ENCODE peak calls at places on chromosomes 1 and 21, in five cellular contexts. One of them, this sample, is unnamed.

GRCh38 chr21:46509760-46510159 is 51.1 kb downstream of the DIP2A start:
- DNase-seq in fibroblast of villous mesenchyme: peak; percentile 11
- DNase-seq in left ventricle myocardium inferior: no peak
- DNase-seq in foreskin fibroblast: peak; percentile 50
- DNase-seq in choroid plexus epithelial cell: no peak
- DNase-seq in this sample: peak; percentile 80

GRCh38 chr1:205416326-205416725 is 5.5 kb downstream of the LEMD1 start:
- DNase-seq in foreskin fibroblast: no peak
- DNase-seq in fibroblast of villous mesenchyme: no peak
- DNase-seq in left ventricle myocardium inferior: no peak
- DNase-seq in choroid plexus epithelial cell: no peak
- DNase-seq in this sample: no peak

GRCh38 chr1:93496520-93496919 is 48.6 kb downstream of the FNBP1L start:
- DNase-seq in left ventricle myocardium inferior: no peak
- DNase-seq in fibroblast of villous mesenchyme: no peak
- DNase-seq in foreskin fibroblast: no peak
- DNase-seq in choroid plexus epithelial cell: no peak
- DNase-seq in this sample: no peak

GRCh38 chr1:110050602-110051261 is 16.3 kb downstream of the STRIP1 start:
- DNase-seq in choroid plexus epithelial cell: no peak
- DNase-seq in left ventricle myocardium inferior: no peak
- DNase-seq in fibroblast of villous mesenchyme: no peak
- DNase-seq in foreskin fibroblast: no peak
- DNase-seq in this sample: peak; percentile 29

GRCh38 chr1:244599937-244600350 is 53.0 kb upstream of the DESI2 start:
- DNase-seq in fibroblast of villous mesenchyme: peak; percentile 96
- DNase-seq in foreskin fibroblast: peak; percentile 86
- DNase-seq in choroid plexus epithelial cell: peak; percentile 98
- DNase-seq in left ventricle myocardium inferior: no peak
- DNase-seq in this sample: peak; percentile 98

GRCh38 chr1:168485048-168485447 is 58.7 kb downstream of the XCL2 start:
- DNase-seq in left ventricle myocardium inferior: no peak
- DNase-seq in foreskin fibroblast: no peak
- DNase-seq in choroid plexus epithelial cell: peak; percentile 43
- DNase-seq in fibroblast of villous mesenchyme: no peak
- DNase-seq in this sample: peak; percentile 68

GRCh38 chr1:61743432-61743705 is 1.1 kb downstream of the PATJ start:
- DNase-seq in fibroblast of villous mesenchyme: no peak
- DNase-seq in foreskin fibroblast: no peak
- DNase-seq in left ventricle myocardium inferior: no peak
- DNase-seq in choroid plexus epithelial cell: peak; percentile 1
- DNase-seq in this sample: no peak

GRCh38 chr1:219460561-219461511 is 152.1 kb downstream of the ZC3H11B start:
- DNase-seq in fibroblast of villous mesenchyme: peak; percentile 69
- DNase-seq in foreskin fibroblast: peak; percentile 37
- DNase-seq in left ventricle myocardium inferior: no peak
- DNase-seq in choroid plexus epithelial cell: peak; percentile 14
- DNase-seq in this sample: peak; percentile 84

GRCh38 chr1:26360807-26361604 is 7.1 kb upstream of the CRYBG2 start:
- DNase-seq in choroid plexus epithelial cell: no peak
- DNase-seq in fibroblast of villous mesenchyme: no peak
- DNase-seq in left ventricle myocardium inferior: no peak
- DNase-seq in foreskin fibroblast: no peak
- DNase-seq in this sample: no peak

GRCh38 chr1:18009061-18009728 is 98.4 kb upstream of the IGSF21 start:
- DNase-seq in choroid plexus epithelial cell: no peak
- DNase-seq in left ventricle myocardium inferior: no peak
- DNase-seq in fibroblast of villous mesenchyme: no peak
- DNase-seq in foreskin fibroblast: no peak
- DNase-seq in this sample: no peak

GRCh38 chr1:234836045-234836681 is 226.2 kb upstream of the IRF2BP2 start:
- DNase-seq in foreskin fibroblast: no peak
- DNase-seq in choroid plexus epithelial cell: no peak
- DNase-seq in left ventricle myocardium inferior: no peak
- DNase-seq in fibroblast of villous mesenchyme: no peak
- DNase-seq in this sample: no peak

GRCh38 chr1:223716302-223716862 is 4.0 kb downstream of the CAPN2 start:
- DNase-seq in foreskin fibroblast: no peak
- DNase-seq in choroid plexus epithelial cell: no peak
- DNase-seq in left ventricle myocardium inferior: no peak
- DNase-seq in fibroblast of villous mesenchyme: peak; percentile 74
- DNase-seq in this sample: no peak

GRCh38 chr1:235724716-235725115 is 75.1 kb upstream of the GNG4 start:
- DNase-seq in choroid plexus epithelial cell: no peak
- DNase-seq in foreskin fibroblast: no peak
- DNase-seq in left ventricle myocardium inferior: no peak
- DNase-seq in fibroblast of villous mesenchyme: no peak
- DNase-seq in this sample: no peak

GRCh38 chr1:20199410-20199809 is 13.1 kb upstream of the PLA2G2C start:
- DNase-seq in foreskin fibroblast: no peak
- DNase-seq in choroid plexus epithelial cell: no peak
- DNase-seq in left ventricle myocardium inferior: no peak
- DNase-seq in fibroblast of villous mesenchyme: no peak
- DNase-seq in this sample: no peak

GRCh38 chr1:47438321-47439150 is 692 bp downstream of the FOXD2 start:
- DNase-seq in left ventricle myocardium inferior: peak; percentile 26
- DNase-seq in choroid plexus epithelial cell: peak; percentile 54
- DNase-seq in foreskin fibroblast: no peak
- DNase-seq in fibroblast of villous mesenchyme: no peak
- DNase-seq in this sample: no peak

GRCh38 chr1:39167632-39168209 is 36.8 kb upstream of the MACF1 start:
- DNase-seq in choroid plexus epithelial cell: peak; percentile 91
- DNase-seq in foreskin fibroblast: no peak
- DNase-seq in fibroblast of villous mesenchyme: peak; percentile 81
- DNase-seq in left ventricle myocardium inferior: no peak
- DNase-seq in this sample: peak; percentile 53

GRCh38 chr1:238582816-238583215 is 692.1 kb upstream of the ZP4 start:
- DNase-seq in foreskin fibroblast: no peak
- DNase-seq in left ventricle myocardium inferior: no peak
- DNase-seq in fibroblast of villous mesenchyme: no peak
- DNase-seq in choroid plexus epithelial cell: no peak
- DNase-seq in this sample: no peak

GRCh38 chr1:19758227-19758830 is 41.4 kb downstream of the TMCO4 start:
- DNase-seq in fibroblast of villous mesenchyme: peak; percentile 69
- DNase-seq in left ventricle myocardium inferior: no peak
- DNase-seq in choroid plexus epithelial cell: peak; percentile 72
- DNase-seq in foreskin fibroblast: peak; percentile 85
- DNase-seq in this sample: peak; percentile 82

DNA sequence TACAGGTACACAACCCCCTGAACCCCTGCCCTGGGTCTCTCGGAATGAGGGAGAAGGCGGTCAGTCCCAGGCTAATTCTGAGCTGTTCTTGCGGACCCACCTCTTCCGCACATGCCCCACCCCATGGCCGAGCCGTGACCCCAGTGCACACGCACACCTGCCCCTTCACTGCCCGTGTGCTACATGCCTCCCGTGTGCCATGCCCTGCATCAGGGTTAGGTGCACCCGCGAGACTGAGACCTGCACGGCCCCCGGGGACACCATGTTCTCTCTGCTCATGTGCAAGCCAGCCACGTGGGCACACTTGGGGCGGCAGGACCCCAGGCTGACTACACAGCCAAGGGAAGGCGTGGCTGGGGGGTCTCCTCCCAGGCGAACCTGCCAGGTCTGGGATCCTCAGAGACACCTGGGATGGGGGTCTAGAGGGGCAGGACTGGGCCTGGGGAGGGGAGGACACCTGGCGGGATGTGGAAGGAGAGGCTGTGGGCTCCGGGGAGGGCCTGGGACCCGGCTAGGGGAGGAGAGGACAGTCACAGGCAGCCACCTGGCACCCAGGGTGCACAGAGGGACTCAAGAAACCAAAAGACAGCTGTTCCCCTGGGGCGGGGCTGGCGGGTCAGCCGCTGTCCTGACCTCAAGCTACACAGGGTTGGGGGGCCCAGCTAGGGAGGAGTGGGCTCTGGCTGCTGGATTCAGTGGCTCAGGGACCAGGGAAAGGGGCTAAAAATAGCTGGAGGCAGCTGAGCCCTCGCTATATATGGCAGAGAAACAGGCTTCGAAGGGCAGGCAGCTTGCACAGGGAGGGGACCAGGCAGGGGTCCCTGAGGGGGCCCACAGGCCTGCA is 133.4 kb downstream of the CASZ1 start:
- DNase-seq in foreskin fibroblast: no peak
- DNase-seq in left ventricle myocardium inferior: no peak
- DNase-seq in fibroblast of villous mesenchyme: no peak
- DNase-seq in choroid plexus epithelial cell: no peak
- DNase-seq in this sample: no peak
- H3K4me3 ChIP-seq in foreskin fibroblast: no peak overlapping the region
- H3K4me3 ChIP-seq in left ventricle myocardium inferior: peak overlapping the region; percentile 30
- H3K4me3 ChIP-seq in fibroblast of villous mesenchyme: no peak overlapping the region
- H3K4me3 ChIP-seq in choroid plexus epithelial cell: no peak overlapping the region
- H3K4me3 ChIP-seq in this sample: no peak overlapping the region

DNA sequence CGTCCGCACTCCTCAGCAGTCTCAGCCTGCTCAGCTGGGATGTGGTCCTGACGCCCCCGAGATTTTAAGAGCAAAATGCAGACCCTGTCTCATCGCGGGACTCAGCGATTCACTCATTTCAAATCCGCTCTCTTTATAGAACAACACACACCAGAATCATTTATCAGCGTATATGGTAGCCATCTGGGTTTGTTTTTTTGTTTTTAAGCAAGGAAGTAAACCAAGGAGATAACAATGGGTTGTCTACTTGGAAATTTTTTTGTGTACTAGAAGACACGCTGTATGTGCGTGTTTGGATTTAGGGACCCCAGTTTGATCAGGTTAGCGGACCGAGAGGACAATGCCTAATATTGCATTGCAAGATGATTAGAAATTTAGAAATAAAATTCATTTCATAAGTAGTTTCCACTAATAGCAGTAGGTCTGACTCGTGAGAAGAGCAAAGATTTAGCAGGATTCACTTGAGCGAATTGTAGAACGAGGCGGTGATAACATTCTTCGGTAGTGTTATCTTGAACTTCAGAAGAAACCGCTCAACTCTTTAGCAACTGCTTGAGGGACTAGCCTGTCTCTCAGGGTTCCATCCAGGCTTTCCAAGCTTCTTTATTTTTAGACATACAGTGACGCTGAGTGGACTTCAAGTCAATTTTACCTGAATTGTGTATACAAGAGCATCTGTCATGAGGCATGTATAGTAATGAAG is 1.3 kb downstream of the GABPA start:
- DNase-seq in choroid plexus epithelial cell: peak; percentile 56
- DNase-seq in fibroblast of villous mesenchyme: peak; percentile 48
- DNase-seq in left ventricle myocardium inferior: no peak
- DNase-seq in foreskin fibroblast: peak; percentile 3
- DNase-seq in this sample: peak; percentile 33
- H3K4me3 ChIP-seq in choroid plexus epithelial cell: peak overlapping the region; percentile 90
- H3K4me3 ChIP-seq in fibroblast of villous mesenchyme: peak overlapping the region; percentile 91
- H3K4me3 ChIP-seq in left ventricle myocardium inferior: peak overlapping the region; percentile 92
- H3K4me3 ChIP-seq in foreskin fibroblast: peak overlapping the region; percentile 99
- H3K4me3 ChIP-seq in this sample: peak overlapping the region; percentile 94

DNA sequence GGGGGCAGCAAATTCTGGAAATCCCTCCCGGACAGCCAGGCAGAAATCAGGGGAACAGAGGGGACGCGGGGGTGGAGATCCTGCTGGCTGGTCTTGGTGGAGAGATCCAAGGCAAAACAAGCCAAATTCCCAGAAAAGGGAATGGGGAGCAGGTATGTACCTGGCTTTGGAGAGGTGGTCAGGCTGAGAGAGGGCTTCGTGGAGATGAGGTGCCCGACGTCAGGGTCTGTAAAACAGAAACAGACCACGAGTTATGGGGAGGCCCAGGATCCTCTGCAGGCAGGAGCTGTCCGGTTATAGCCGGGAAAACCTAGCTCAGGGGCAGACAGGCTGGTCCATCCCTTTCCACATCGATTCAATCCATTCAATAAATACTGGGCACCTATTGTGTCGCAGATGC is 4.4 kb downstream of the CLEC20A start:
- DNase-seq in fibroblast of villous mesenchyme: no peak
- DNase-seq in choroid plexus epithelial cell: no peak
- DNase-seq in left ventricle myocardium inferior: no peak
- DNase-seq in foreskin fibroblast: no peak
- DNase-seq in this sample: no peak
- H3K4me3 ChIP-seq in fibroblast of villous mesenchyme: no peak overlapping the region
- H3K4me3 ChIP-seq in choroid plexus epithelial cell: no peak overlapping the region
- H3K4me3 ChIP-seq in left ventricle myocardium inferior: no peak overlapping the region
- H3K4me3 ChIP-seq in foreskin fibroblast: no peak overlapping the region
- H3K4me3 ChIP-seq in this sample: no peak overlapping the region

GRCh38 chr1:155009221-155009711 is 6.7 kb downstream of the ZBTB7B start:
- DNase-seq in choroid plexus epithelial cell: no peak
- DNase-seq in fibroblast of villous mesenchyme: no peak
- DNase-seq in foreskin fibroblast: no peak
- DNase-seq in left ventricle myocardium inferior: no peak
- DNase-seq in this sample: no peak

GRCh38 chr1:155008015-155008941 is 5.7 kb downstream of the ZBTB7B start:
- DNase-seq in foreskin fibroblast: no peak
- DNase-seq in choroid plexus epithelial cell: no peak
- DNase-seq in fibroblast of villous mesenchyme: no peak
- DNase-seq in left ventricle myocardium inferior: peak; percentile 49
- DNase-seq in this sample: no peak

GRCh38 chr1:155010211-155010918 is 7.8 kb downstream of the ZBTB7B start:
- DNase-seq in fibroblast of villous mesenchyme: no peak
- DNase-seq in choroid plexus epithelial cell: no peak
- DNase-seq in foreskin fibroblast: no peak
- DNase-seq in left ventricle myocardium inferior: no peak
- DNase-seq in this sample: no peak

GRCh38 chr1:155011004-155011416 is 8.4 kb downstream of the ZBTB7B start:
- DNase-seq in foreskin fibroblast: no peak
- DNase-seq in left ventricle myocardium inferior: no peak
- DNase-seq in choroid plexus epithelial cell: no peak
- DNase-seq in fibroblast of villous mesenchyme: no peak
- DNase-seq in this sample: no peak

DNA sequence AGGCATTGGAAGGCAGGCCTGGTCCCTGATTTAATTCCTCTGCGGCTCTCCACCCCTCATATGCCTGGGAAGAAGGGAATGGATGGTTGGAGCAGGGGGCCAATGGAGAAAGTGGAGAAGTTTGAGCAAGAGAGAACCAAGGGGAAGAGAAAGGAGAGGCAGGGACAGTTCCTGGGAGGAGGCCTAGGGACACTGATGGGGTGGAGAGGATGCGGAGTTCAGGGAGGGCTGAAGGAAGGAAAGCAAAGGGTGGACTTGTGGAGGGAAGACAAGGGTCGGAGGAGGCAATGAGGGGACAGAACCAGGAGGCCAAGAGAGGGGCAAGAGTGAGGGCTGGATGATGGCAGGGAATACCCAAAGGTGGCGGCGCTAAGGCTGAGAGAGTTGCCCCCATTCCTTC is 7.1 kb downstream of the ZBTB7B start:
- DNase-seq in left ventricle myocardium inferior: no peak
- DNase-seq in foreskin fibroblast: no peak
- DNase-seq in fibroblast of villous mesenchyme: no peak
- DNase-seq in choroid plexus epithelial cell: no peak
- DNase-seq in this sample: no peak
- H3K4me3 ChIP-seq in left ventricle myocardium inferior: peak overlapping the region; percentile 45
- H3K4me3 ChIP-seq in foreskin fibroblast: no peak overlapping the region
- H3K4me3 ChIP-seq in fibroblast of villous mesenchyme: no peak overlapping the region
- H3K4me3 ChIP-seq in choroid plexus epithelial cell: no peak overlapping the region
- H3K4me3 ChIP-seq in this sample: no peak overlapping the region

This sample was measured in fibroblast of mammary gland.